ENCODE peak calls at places on chromosome 20, in four cellular contexts. W, J, G and O are unnamed samples.

GRCh38 chr20:3420211-3420707 is 12.8 kb upstream of the DNAAF9 start:
- DNase-seq in W (no peak), J (no peak), G (peak), O (no peak)

GRCh38 chr20:38883081-38883980 is 42.9 kb upstream of the FAM83D start:
- DNase-seq in W (no peak), J (no peak), G (peak), O (no peak)

GRCh38 chr20:44961868-44962267 is 1.7 kb upstream of the TOMM34 start:
- DNase-seq in W (no peak), J (peak), G (peak), O (no peak)

GRCh38 chr20:62768815-62769287 is 27.4 kb upstream of the MRGBP start:
- DNase-seq in W (no peak), J (no peak), G (peak), O (no peak)

GRCh38 chr20:48791666-48792071 is 36.1 kb downstream of the PREX1 start:
- DNase-seq in W (no peak), J (no peak), G (peak), O (no peak)

GRCh38 chr20:50843331-50844276 is 48.7 kb downstream of the BCAS4 start:
- DNase-seq in W (no peak), J (no peak), G (no peak), O (no peak)

GRCh38 chr20:37315293-37316110 is 26.0 kb downstream of the MANBAL start:
- DNase-seq in W (no peak), J (peak), G (peak), O (no peak)

GRCh38 chr20:35492352-35492751 is 37.0 kb downstream of the CEP250 start:
- DNase-seq in W (no peak), J (no peak), G (no peak), O (no peak)

GRCh38 chr20:56181593-56181992 is 66.9 kb upstream of the MC3R start:
- DNase-seq in W (no peak), J (peak), G (no peak), O (no peak)

GRCh38 chr20:11895832-11896484 is 21.7 kb upstream of the BTBD3 start:
- DNase-seq in W (no peak), J (no peak), G (peak), O (no peak)

GRCh38 chr20:64051033-64051452 is 1.6 kb upstream of the SOX18 start:
- DNase-seq in W (no peak), J (no peak), G (no peak), O (no peak)
- H4K5ac ChIP-seq in W (no peak), J (no peak), G (no peak), O (no peak)

GRCh38 chr20:4828830-4829493 is 107.3 kb downstream of the PRND start:
- DNase-seq in W (peak), J (no peak), G (no peak), O (no peak)

GRCh38 chr20:4832469-4832868 is 110.8 kb downstream of the PRND start:
- DNase-seq in W (no peak), J (no peak), G (no peak), O (no peak)

GRCh38 chr20:4830212-4830607 is 108.5 kb downstream of the PRND start:
- DNase-seq in W (no peak), J (no peak), G (no peak), O (no peak)

GRCh38 chr20:4829494-4830211 is 107.9 kb downstream of the PRND start:
- DNase-seq in W (peak), J (no peak), G (no peak), O (no peak)

GRCh38 chr20:4830696-4831095 is 109.0 kb downstream of the PRND start:
- DNase-seq in W (no peak), J (no peak), G (no peak), O (no peak)
- H4K8ac ChIP-seq in W (no peak), J (no peak), G (no peak), O (no peak)

DNA sequence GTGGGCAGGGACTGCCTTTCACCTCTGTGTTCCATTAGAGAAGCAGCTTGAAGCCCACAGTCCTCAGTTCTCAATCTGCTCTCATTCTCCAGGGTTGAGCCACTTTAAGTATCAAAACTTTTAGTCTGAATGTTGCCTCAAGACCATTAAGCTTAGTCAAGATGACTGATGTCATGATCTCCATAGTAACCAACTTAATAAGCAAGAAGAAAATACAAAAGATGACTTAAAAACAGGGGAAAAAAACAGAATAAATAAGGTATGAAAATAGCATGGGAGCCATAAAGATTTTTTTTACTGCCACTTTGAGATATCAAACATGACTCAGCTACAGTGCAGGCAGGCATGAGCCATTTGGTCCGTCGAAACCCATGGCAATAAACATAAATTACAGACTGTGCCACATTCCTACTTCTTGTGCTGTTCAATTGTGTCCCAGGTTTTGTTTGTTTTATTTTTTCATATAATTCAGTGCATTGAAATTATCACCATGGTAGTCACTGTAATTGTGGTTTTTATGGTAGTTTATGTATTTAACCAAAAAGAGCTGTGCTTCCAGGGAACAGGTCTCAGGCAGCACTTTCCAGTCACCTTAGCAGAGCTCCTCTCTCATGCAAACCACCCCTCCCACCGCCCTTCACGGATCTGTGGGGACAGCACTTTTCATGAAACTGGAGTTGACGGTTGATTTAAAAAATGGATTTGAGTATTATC is 156.5 kb upstream of the INSM1 start:
- DNase-seq in W (no peak), J (no peak), G (no peak), O (no peak)
- H4K5ac ChIP-seq in W (no peak), J (no peak), G (no peak), O (no peak)

GRCh38 chr20:57427239-57428127 is 36.3 kb downstream of the RBM38 start:
- DNase-seq in W (no peak), J (no peak), G (no peak), O (no peak)
- H4K8ac ChIP-seq in W (peak), J (no peak), G (no peak), O (no peak)

GRCh38 chr20:53030061-53030460 is 57.9 kb downstream of the TSHZ2 start:
- DNase-seq in W (no peak), J (no peak), G (no peak), O (no peak)

GRCh38 chr20:53032021-53033001 is 60.2 kb downstream of the TSHZ2 start:
- DNase-seq in W (no peak), J (no peak), G (peak), O (no peak)

GRCh38 chr20:53024121-53024520 is 52.0 kb downstream of the TSHZ2 start:
- DNase-seq in W (no peak), J (no peak), G (no peak), O (no peak)

GRCh38 chr20:53033176-53033575 is 61.0 kb downstream of the TSHZ2 start:
- DNase-seq in W (no peak), J (no peak), G (no peak), O (no peak)

GRCh38 chr20:53028337-53029007 is 56.3 kb downstream of the TSHZ2 start:
- DNase-seq in W (no peak), J (no peak), G (no peak), O (no peak)
- H4K5ac ChIP-seq in W (no peak), J (no peak), G (no peak), O (no peak)

GRCh38 chr20:60652615-60653014 is 599.4 kb upstream of the CDH4 start:
- DNase-seq in W (no peak), J (no peak), G (no peak), O (no peak)

GRCh38 chr20:60653111-60653845 is 598.8 kb upstream of the CDH4 start:
- DNase-seq in W (no peak), J (no peak), G (no peak), O (no peak)

GRCh38 chr20:60648556-60648955 is 603.5 kb upstream of the CDH4 start:
- DNase-seq in W (no peak), J (no peak), G (no peak), O (no peak)

GRCh38 chr20:60649541-60649940 is 602.5 kb upstream of the CDH4 start:
- DNase-seq in W (no peak), J (no peak), G (no peak), O (no peak)

DNA sequence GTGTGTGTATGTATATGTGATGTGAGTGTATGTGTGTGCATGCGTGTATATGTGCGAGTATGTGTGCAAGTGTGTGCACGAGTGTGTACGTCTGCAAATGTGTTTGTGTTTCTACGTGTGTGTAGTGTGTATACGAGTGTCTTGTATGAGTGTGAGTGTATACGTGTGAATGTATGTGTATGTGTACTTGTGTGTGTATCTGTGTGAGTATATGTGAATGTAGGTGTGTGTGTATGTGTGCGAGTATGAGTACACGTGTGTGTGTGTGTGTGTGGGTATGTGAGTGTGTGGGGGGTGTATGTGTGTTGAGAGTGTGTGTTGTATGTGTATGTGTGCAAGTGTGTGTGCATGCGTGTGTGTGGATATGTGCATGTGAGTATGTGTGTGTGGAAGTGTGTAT is 602.0 kb upstream of the CDH4 start:
- DNase-seq in W (no peak), J (no peak), G (no peak), O (no peak)
- H4K8ac ChIP-seq in W (no peak), J (no peak), G (no peak), O (no peak)

GRCh38 chr20:24406251-24406650 is 63.2 kb upstream of the SYNDIG1 start:
- DNase-seq in W (no peak), J (no peak), G (no peak), O (no peak)
- H4K5ac ChIP-seq in W (no peak), J (no peak), G (no peak), O (no peak)

GRCh38 chr20:13990465-13990864 is at the start of gene SEL1L2:
- DNase-seq in W (peak), J (peak), G (no peak), O (peak)

GRCh38 chr20:13995086-13995665 is at the start of gene MACROD2:
- DNase-seq in W (peak), J (peak), G (peak), O (peak)

GRCh38 chr20:13996265-13996664 is 949 bp downstream of the MACROD2 start:
- DNase-seq in W (no peak), J (peak), G (no peak), O (no peak)

GRCh38 chr20:13995841-13996240 is 525 bp downstream of the MACROD2 start:
- DNase-seq in W (peak), J (peak), G (no peak), O (peak)

GRCh38 chr20:13991311-13991710 is 897 bp upstream of the SEL1L2 start:
- DNase-seq in W (no peak), J (peak), G (no peak), O (no peak)
- H4K8ac ChIP-seq in W (no peak), J (no peak), G (no peak), O (no peak)